ENCODE peak calls at places on chromosomes 13 and 19, in seven cellular contexts. Z is transverse colon, M is neural progenitor cell, H is AG04450, U is lower lobe of right lung, L is cardiac fibroblast, V is astrocyte of the cerebellum. T is an unnamed sample.

GRCh38 chr13:21436582-21436981 is 22.5 kb downstream of the ZDHHC20 start:
- DNase-seq in V (no peak), M (no peak), Z (no peak), H (no peak), U (no peak), L (no peak), T (no peak)

GRCh38 chr13:34926513-34926912 is 15.6 kb upstream of the NBEA start:
- DNase-seq in Z (no peak), M (peak; percentile 61), U (no peak), H (no peak), V (peak; percentile 64), L (peak; percentile 63), T (no peak)

GRCh38 chr13:47000166-47000565 is 103.3 kb upstream of the HTR2A start:
- DNase-seq in L (no peak), U (no peak), H (no peak), V (no peak), M (no peak), Z (no peak), T (no peak)

GRCh38 chr13:97328222-97328790 is 105.7 kb upstream of the RAP2A start:
- DNase-seq in U (no peak), Z (no peak), M (peak; percentile 90), L (peak; percentile 69), H (peak; percentile 58), V (peak; percentile 53), T (no peak)

GRCh38 chr13:73717632-73718031 is 416.6 kb downstream of the KLF12 start:
- DNase-seq in V (peak; percentile 46), L (peak; percentile 64), M (no peak), U (no peak), Z (no peak), H (no peak), T (no peak)

GRCh38 chr13:50512602-50513527 is 330.6 kb downstream of the DLEU7 start:
- DNase-seq in Z (peak; percentile 75), L (peak; percentile 69), H (no peak), U (peak; percentile 77), M (peak; percentile 28), V (peak; percentile 26), T (no peak)

GRCh38 chr19:55383789-55384575 is at the start of gene TMEM238:
- DNase-seq in L (peak; percentile 65), U (peak; percentile 80), Z (peak; percentile 84), M (peak; percentile 88), V (no peak), H (no peak), T (no peak)

GRCh38 chr19:7004313-7004931 is 16.8 kb downstream of the MBD3L2B start:
- DNase-seq in L (no peak), U (no peak), Z (no peak), V (no peak), H (no peak), M (peak; percentile 38), T (no peak)

GRCh38 chr19:34495416-34495815 is 13.9 kb downstream of the WTIP start:
- DNase-seq in U (no peak), H (no peak), M (no peak), Z (no peak), L (no peak), V (no peak), T (no peak)

GRCh38 chr13:76600086-76600485 is 286.1 kb downstream of the KCTD12 start:
- DNase-seq in Z (no peak), L (peak; percentile 41), M (no peak), H (no peak), U (no peak), V (no peak), T (no peak)

GRCh38 chr13:113531041-113531873 is 40.7 kb upstream of the DCUN1D2 start:
- DNase-seq in U (peak; percentile 37), M (no peak), V (no peak), H (no peak), L (no peak), Z (no peak), T (no peak)

GRCh38 chr19:10431943-10432735 is 11.8 kb downstream of the PDE4A start:
- DNase-seq in Z (peak; percentile 86), V (no peak), L (peak; percentile 34), M (peak; percentile 73), H (no peak), U (peak; percentile 84), T (no peak)

GRCh38 chr19:55256562-55257460 is 2.0 kb downstream of the PPP6R1 start:
- DNase-seq in V (no peak), M (no peak), L (no peak), U (no peak), H (no peak), Z (no peak), T (no peak)

GRCh38 chr19:11405846-11406643 is 13.1 kb downstream of the RGL3 start:
- DNase-seq in Z (no peak), M (peak; percentile 46), U (no peak), V (no peak), L (no peak), H (no peak), T (no peak)

GRCh38 chr19:3250675-3251074 is 26.2 kb downstream of the CELF5 start:
- DNase-seq in Z (peak; percentile 21), U (no peak), M (no peak), L (peak; percentile 28), V (no peak), H (no peak), T (no peak)

GRCh38 chr19:51441410-51442390 is 16.6 kb downstream of the SIGLEC8 start:
- DNase-seq in L (no peak), M (no peak), H (no peak), V (no peak), U (no peak), Z (peak; percentile 73), T (no peak)

DNA sequence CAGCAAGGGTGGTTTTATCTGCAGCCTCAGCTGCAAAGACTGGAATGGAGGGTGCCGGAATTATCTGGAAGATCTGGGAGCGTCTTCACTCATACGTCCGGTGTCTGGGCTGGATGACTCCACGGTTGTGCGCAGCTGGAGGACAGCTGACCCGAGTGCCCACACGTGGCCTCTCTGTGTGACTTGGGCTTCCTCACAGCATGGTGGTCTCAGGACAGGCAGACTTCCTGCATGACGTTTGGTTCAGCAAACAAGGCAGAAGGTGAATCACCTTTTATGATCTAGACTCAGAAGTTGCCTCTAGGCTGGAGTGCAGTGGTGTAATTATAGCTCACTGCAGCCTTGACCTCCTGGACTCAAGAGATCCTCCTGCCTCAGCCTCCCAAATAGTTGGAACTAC is 33.2 kb downstream of the CACNG6 start:
- DNase-seq in U (no peak), M (no peak), L (peak; percentile 24), H (no peak), Z (no peak), V (no peak), T (no peak)
- TF ChIP-seq CTCF in U (no peak), M (no peak), L (no peak), H (no peak), Z (no peak), V (no peak), T (no peak)

GRCh38 chr19:45765365-45766292 is 3.4 kb downstream of the SIX5 start:
- DNase-seq in U (no peak), V (no peak), Z (no peak), M (no peak), L (no peak), H (no peak), T (no peak)

GRCh38 chr19:45763691-45764294 is 5.3 kb downstream of the SIX5 start:
- DNase-seq in M (no peak), V (no peak), U (no peak), Z (no peak), L (no peak), H (no peak), T (no peak)

GRCh38 chr19:45764487-45764886 is 4.6 kb downstream of the SIX5 start:
- DNase-seq in H (no peak), L (no peak), Z (no peak), U (no peak), M (peak; percentile 41), V (no peak), T (no peak)

GRCh38 chr19:45766293-45766918 is 2.6 kb downstream of the SIX5 start:
- DNase-seq in L (no peak), U (no peak), M (no peak), V (no peak), H (no peak), Z (no peak), T (no peak)

GRCh38 chr19:45764947-45765346 is 4.1 kb downstream of the SIX5 start:
- DNase-seq in V (no peak), H (no peak), M (no peak), Z (no peak), U (no peak), L (no peak), T (no peak)
- H3K4me3 ChIP-seq in V (no peak overlapping the region), H (no peak overlapping the region), M (no peak overlapping the region), Z (no peak overlapping the region), U (no peak overlapping the region), L (no peak overlapping the region), T (no peak overlapping the region)

DNA sequence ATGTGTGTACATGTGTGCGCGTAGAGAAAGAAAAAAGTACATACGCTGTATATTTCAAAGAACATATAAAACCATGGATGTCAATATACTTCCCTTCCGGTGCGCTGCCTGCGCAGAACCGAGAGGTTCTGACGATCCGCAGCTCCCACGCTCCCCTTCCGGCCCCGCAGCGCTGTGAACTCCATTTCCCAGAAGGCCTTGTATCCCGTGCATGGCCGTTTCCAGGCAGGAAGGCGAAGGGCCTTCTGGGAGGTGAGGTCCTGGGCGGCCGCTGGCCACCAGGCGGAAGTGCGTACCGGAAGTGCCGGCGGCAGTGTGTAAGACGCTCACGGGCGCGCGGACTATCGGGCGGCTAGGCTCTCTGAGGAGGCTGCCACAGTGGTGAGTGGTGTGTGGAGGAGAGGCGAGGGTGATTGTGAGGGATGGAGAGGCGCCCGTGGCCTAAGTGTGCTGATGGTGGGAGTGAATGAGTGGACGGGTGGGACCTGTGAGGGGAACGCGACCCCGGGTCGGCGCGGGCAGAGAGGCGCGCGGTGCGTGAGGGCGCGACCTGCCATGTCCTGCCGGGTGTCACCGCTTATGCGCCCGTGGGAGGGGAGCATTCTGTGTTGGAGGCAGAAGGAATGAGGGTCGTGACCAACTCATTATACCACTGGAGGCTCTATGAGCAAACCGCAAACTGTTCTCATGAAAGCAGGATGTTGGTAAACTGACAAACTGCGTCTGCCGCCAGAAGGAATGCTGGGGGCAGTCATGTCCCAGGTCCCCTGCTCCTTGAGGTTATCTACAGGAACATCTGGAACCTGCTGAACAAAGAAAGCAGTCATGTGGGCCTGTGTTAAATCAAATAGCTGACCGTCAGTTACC is at the start of gene ERVK3-1:
- DNase-seq in M (peak; percentile 97), Z (peak; percentile 95), V (peak; percentile 90), U (peak; percentile 99), H (peak; percentile 94), L (peak; percentile 98), T (peak; percentile 88)
- TF ChIP-seq CTCF in M (no peak), Z (peak; percentile 35), V (no peak), U (no peak), H (peak; percentile 19), L (no peak), T (no peak)

GRCh38 chr19:48720613-48721296 is 1.2 kb upstream of the MAMSTR start:
- DNase-seq in V (peak; percentile 99), Z (peak; percentile 99), U (peak; percentile 99), H (peak; percentile 98), L (peak; percentile 100), M (peak; percentile 100), T (peak; percentile 93)

GRCh38 chr19:48718711-48719231 is 754 bp downstream of the MAMSTR start:
- DNase-seq in M (no peak), V (no peak), Z (no peak), U (no peak), L (no peak), H (no peak), T (no peak)

GRCh38 chr19:48722196-48722708 is 2.7 kb upstream of the MAMSTR start:
- DNase-seq in Z (no peak), U (no peak), H (no peak), L (no peak), M (no peak), V (no peak), T (no peak)

GRCh38 chr19:48719263-48720171 is at the start of gene MAMSTR:
- DNase-seq in M (no peak), U (peak; percentile 55), Z (no peak), V (no peak), L (no peak), H (no peak), T (no peak)

GRCh38 chr19:48720251-48720612 is 707 bp upstream of the MAMSTR start:
- DNase-seq in L (no peak), U (no peak), H (no peak), Z (no peak), M (no peak), V (no peak), T (no peak)
- H3K4me3 ChIP-seq in L (peak overlapping the region; percentile 69), U (peak overlapping the region; percentile 61), H (peak overlapping the region; percentile 44), Z (no peak overlapping the region), M (peak overlapping the region; percentile 62), V (peak overlapping the region; percentile 60), T (peak overlapping the region; percentile 81)

T was measured in AG04449.